ENCODE peak calls at places on chromosomes 3 and 15, in seven cellular contexts. D, R, L, C, E, Y and T are unnamed samples.

GRCh38 chr3:160376681-160377080 is 22.3 kb downstream of the IFT80 start:
- DNase-seq in D (no peak), R (no peak), L (no peak), C (no peak), E (no peak), Y (no peak), T (no peak)

GRCh38 chr3:13091898-13092620 is 18.8 kb upstream of the IQSEC1 start:
- DNase-seq in D (peak), R (peak), L (peak), C (peak), E (peak), Y (peak), T (no peak)

GRCh38 chr3:196654006-196654405 is 14.5 kb downstream of the NRROS start:
- DNase-seq in D (no peak), R (no peak), L (no peak), C (no peak), E (no peak), Y (no peak), T (no peak)

GRCh38 chr15:99239545-99240198 is 9.7 kb downstream of the TTC23 start:
- DNase-seq in D (no peak), R (no peak), L (no peak), C (no peak), E (no peak), Y (no peak), T (peak)

GRCh38 chr3:177687291-177687690 is 490.0 kb upstream of the TBL1XR1 start:
- DNase-seq in D (no peak), R (no peak), L (no peak), C (no peak), E (no peak), Y (no peak), T (no peak)

GRCh38 chr3:39725321-39725720 is 84.1 kb upstream of the MYRIP start:
- DNase-seq in D (no peak), R (no peak), L (no peak), C (no peak), E (no peak), Y (no peak), T (no peak)

GRCh38 chr3:144052275-144052674 is 80.7 kb downstream of the DIPK2A start:
- DNase-seq in D (no peak), R (no peak), L (no peak), C (no peak), E (no peak), Y (no peak), T (no peak)

GRCh38 chr15:71057143-71057542 is 58.1 kb upstream of the THSD4 start:
- DNase-seq in D (no peak), R (no peak), L (no peak), C (no peak), E (no peak), Y (no peak), T (no peak)

GRCh38 chr3:187551419-187551818 is 118.8 kb downstream of the SST start:
- DNase-seq in D (no peak), R (no peak), L (no peak), C (no peak), E (no peak), Y (no peak), T (no peak)